ENCODE peak calls at places on chromosome 2, in nine cellular contexts. Y is aorta, T is EL, L is anterior cingulate cortex, B is nephron progenitor cell, A is T47D, V is uterus, K is AG09319, U is NCI-H1436. Q is an unnamed sample.

GRCh38 chr2:37656512-37657423 is 14.7 kb downstream of the CDC42EP3 start:
- DNase-seq in Y (no peak), V (no peak), B (no peak), U (peak; percentile 25), A (no peak), L (no peak), T (no peak), K (no peak), Q (no peak)

GRCh38 chr2:219292616-219293015 is 13.4 kb downstream of the DNAJB2 start:
- DNase-seq in U (no peak), Y (no peak), T (no peak), A (no peak), B (no peak), K (no peak), L (no peak), V (no peak), Q (no peak)

GRCh38 chr2:220154243-220154642 is 526.8 kb downstream of the SLC4A3 start:
- DNase-seq in V (no peak), Y (no peak), A (no peak), T (no peak), U (no peak), K (no peak), L (no peak), B (no peak), Q (no peak)

GRCh38 chr2:84776011-84776410 is 104.9 kb downstream of the TRABD2A start:
- DNase-seq in A (no peak), T (peak; percentile 79), L (no peak), V (no peak), K (no peak), Y (no peak), B (no peak), U (no peak), Q (no peak)

GRCh38 chr2:121363632-121364420 is 78.8 kb upstream of the TFCP2L1 start:
- DNase-seq in L (no peak), V (no peak), T (peak; percentile 78), K (peak; percentile 52), U (no peak), B (no peak), Y (no peak), A (no peak), Q (no peak)

GRCh38 chr2:232350804-232351685 is 27.5 kb upstream of the ALPP start:
- DNase-seq in B (no peak), L (no peak), T (no peak), U (no peak), K (no peak), V (no peak), Y (peak; percentile 17), A (no peak), Q (no peak)

GRCh38 chr2:28869494-28870145 is 489 bp downstream of the TRMT61B start:
- DNase-seq in T (peak; percentile 1), V (no peak), A (no peak), U (no peak), B (no peak), K (no peak), L (no peak), Y (no peak), Q (no peak)

GRCh38 chr2:73281244-73281643 is 3.0 kb downstream of the FBXO41 start:
- DNase-seq in B (no peak), U (no peak), K (no peak), V (no peak), L (no peak), T (no peak), Y (no peak), A (no peak), Q (no peak)

GRCh38 chr2:56540901-56541300 is 357.1 kb downstream of the CCDC85A start:
- DNase-seq in K (no peak), A (no peak), B (no peak), Y (no peak), V (no peak), L (no peak), T (no peak), U (no peak), Q (no peak)

GRCh38 chr2:28752608-28752984 is 966 bp downstream of the PPP1CB start:
- DNase-seq in U (no peak), Y (no peak), A (no peak), V (no peak), L (no peak), B (no peak), T (no peak), K (no peak), Q (no peak)

GRCh38 chr2:135475128-135475527 is 55.9 kb downstream of the ZRANB3 start:
- DNase-seq in B (no peak), V (no peak), A (no peak), Y (no peak), L (no peak), U (no peak), T (no peak), K (no peak), Q (no peak)

GRCh38 chr2:179302764-179303561 is 38.3 kb upstream of the SESTD1 start:
- DNase-seq in B (no peak), U (no peak), V (no peak), A (no peak), K (no peak), Y (no peak), L (no peak), T (no peak), Q (no peak)

GRCh38 chr2:99622578-99622977 is 132.8 kb upstream of the REV1 start:
- DNase-seq in L (no peak), B (no peak), U (no peak), A (no peak), K (no peak), Y (no peak), V (no peak), T (no peak), Q (no peak)

GRCh38 chr2:120561393-120562035 is 174.2 kb upstream of the GLI2 start:
- DNase-seq in V (no peak), A (no peak), B (peak; percentile 60), T (no peak), Y (no peak), K (no peak), U (no peak), L (no peak), Q (no peak)

GRCh38 chr2:189022492-189022891 is 48.3 kb downstream of the COL3A1 start:
- DNase-seq in B (no peak), Y (no peak), L (no peak), U (no peak), K (peak; percentile 88), V (no peak), T (peak; percentile 56), A (no peak), Q (no peak)

GRCh38 chr2:237025090-237025865 is 60.4 kb upstream of the COPS8 start:
- DNase-seq in Y (no peak), V (no peak), L (no peak), U (no peak), K (peak; percentile 68), B (no peak), A (no peak), T (peak; percentile 89), Q (no peak)

GRCh38 chr2:127085260-127085666 is 21.7 kb downstream of the BIN1 start:
- DNase-seq in L (no peak), V (no peak), U (no peak), K (no peak), T (no peak), A (no peak), Y (no peak), B (no peak), Q (no peak)

GRCh38 chr2:195628666-195629065 is 28.4 kb upstream of the SLC39A10 start:
- DNase-seq in T (no peak), A (no peak), B (no peak), Y (no peak), U (no peak), V (no peak), L (no peak), K (no peak), Q (no peak)

GRCh38 chr2:194870974-194871535 is 786.0 kb upstream of the SLC39A10 start:
- DNase-seq in Y (no peak), L (no peak), B (no peak), K (no peak), U (no peak), V (no peak), T (no peak), A (no peak), Q (no peak)

GRCh38 chr2:219104107-219105050 is 43.7 kb upstream of the IHH start:
- DNase-seq in K (peak; percentile 35), L (no peak), T (peak; percentile 35), B (no peak), V (no peak), Y (no peak), U (peak; percentile 36), A (no peak), Q (no peak)

GRCh38 chr2:104733544-104733943 is 120.4 kb upstream of the POU3F3 start:
- DNase-seq in A (no peak), V (no peak), U (no peak), K (no peak), T (no peak), B (no peak), L (no peak), Y (no peak), Q (no peak)

GRCh38 chr2:231099918-231100317 is 24.9 kb downstream of the HTR2B start:
- DNase-seq in U (no peak), B (peak; percentile 32), V (no peak), L (no peak), T (no peak), Y (no peak), K (no peak), A (no peak), Q (no peak)

GRCh38 chr2:101047075-101047766 is 45.1 kb downstream of the RPL31 start:
- DNase-seq in T (peak; percentile 10), L (no peak), A (no peak), Y (no peak), B (peak; percentile 35), U (no peak), K (no peak), V (no peak), Q (no peak)

GRCh38 chr2:232418466-232419244 is 12.0 kb downstream of the ALPG start:
- DNase-seq in A (no peak), B (peak; percentile 75), K (no peak), Y (no peak), T (peak; percentile 36), L (no peak), V (no peak), U (peak; percentile 19), Q (no peak)

GRCh38 chr2:231717281-231718180 is 9.2 kb downstream of the PTMA start:
- DNase-seq in V (no peak), K (no peak), Y (peak; percentile 68), U (no peak), L (no peak), T (peak; percentile 57), B (peak; percentile 34), A (no peak), Q (no peak)

GRCh38 chr2:219285894-219286425 is 6.8 kb downstream of the DNAJB2 start:
- DNase-seq in U (no peak), L (peak; percentile 60), A (no peak), B (peak; percentile 72), K (peak; percentile 23), T (no peak), Y (no peak), V (peak; percentile 68), Q (no peak)

GRCh38 chr2:215982465-215982875 is 30.9 kb downstream of the MREG start:
- DNase-seq in T (peak; percentile 63), Y (no peak), U (no peak), K (no peak), B (no peak), V (no peak), A (peak; percentile 44), L (no peak), Q (no peak)

GRCh38 chr2:18623782-18624181 is 34.4 kb upstream of the NT5C1B start:
- DNase-seq in K (no peak), Y (no peak), B (no peak), T (peak; percentile 80), L (no peak), A (no peak), U (no peak), V (no peak), Q (no peak)

GRCh38 chr2:207928079-207928478 is 97.2 kb downstream of the PLEKHM3 start:
- DNase-seq in V (no peak), A (no peak), U (no peak), Y (no peak), T (no peak), K (no peak), B (no peak), L (no peak), Q (no peak)

GRCh38 chr2:225429718-225430117 is 30.2 kb downstream of the NYAP2 start:
- DNase-seq in A (no peak), U (peak; percentile 69), T (peak; percentile 4), B (peak; percentile 4), Y (peak; percentile 38), K (no peak), L (peak; percentile 57), V (no peak), Q (no peak)

GRCh38 chr2:111900859-111901258 is 2.5 kb downstream of the MERTK start:
- DNase-seq in T (peak; percentile 29), V (no peak), B (no peak), L (no peak), U (no peak), A (no peak), K (no peak), Y (no peak), Q (no peak)